ENCODE peak calls at places on chromosomes 11 and 22, in five cellular contexts. T, I, Z, W and A are unnamed samples.

GRCh38 chr11:95444309-95445202 is 213.6 kb upstream of the SESN3 start:
- DNase-seq in W (no peak), Z (no peak), I (no peak), T (peak; percentile 41), A (no peak)

GRCh38 chr11:36296925-36297604 is 977 bp downstream of the PRR5L start:
- DNase-seq in I (no peak), T (no peak), Z (no peak), W (no peak), A (no peak)

GRCh38 chr11:27447288-27447914 is 25.2 kb downstream of the LGR4 start:
- DNase-seq in T (no peak), W (no peak), I (no peak), Z (no peak), A (no peak)

GRCh38 chr11:59560702-59561469 is 49.5 kb downstream of the OR4D9 start:
- DNase-seq in I (peak; percentile 95), Z (peak; percentile 88), T (peak; percentile 82), W (no peak), A (peak; percentile 88)

GRCh38 chr11:30936476-30936875 is 350.3 kb upstream of the MPPED2 start:
- DNase-seq in Z (no peak), W (no peak), T (no peak), I (no peak), A (no peak)

GRCh38 chr11:78219493-78220217 is 30.9 kb downstream of the USP35 start:
- DNase-seq in Z (peak; percentile 5), W (no peak), I (no peak), T (no peak), A (no peak)

GRCh38 chr22:39661842-39662676 is 91.5 kb downstream of the CACNA1I start:
- DNase-seq in W (no peak), T (no peak), Z (no peak), I (no peak), A (peak; percentile 72)

GRCh38 chr11:35484435-35484834 is 41.0 kb downstream of the PAMR1 start:
- DNase-seq in I (no peak), W (no peak), Z (no peak), T (no peak), A (no peak)

GRCh38 chr11:108664730-108665525 is at the start of gene DDX10:
- DNase-seq in I (peak; percentile 99), W (peak; percentile 84), Z (peak; percentile 98), T (peak; percentile 95), A (peak; percentile 100)

GRCh38 chr11:88288560-88288959 is 49.0 kb downstream of the CTSC start:
- DNase-seq in Z (no peak), I (no peak), T (no peak), W (no peak), A (no peak)

GRCh38 chr11:14554959-14555358 is 34.8 kb upstream of the PSMA1 start:
- DNase-seq in T (no peak), W (no peak), I (no peak), Z (no peak), A (no peak)

GRCh38 chr11:74371269-74372039 is 26.8 kb downstream of the PGM2L1 start:
- DNase-seq in W (no peak), T (peak; percentile 87), I (no peak), Z (no peak), A (no peak)

GRCh38 chr11:34631737-34632104 is 10.8 kb downstream of the EHF start:
- DNase-seq in W (no peak), Z (no peak), I (no peak), T (no peak), A (no peak)

GRCh38 chr11:64457416-64458010 is 98.6 kb downstream of the RPS6KA4 start:
- DNase-seq in Z (no peak), I (peak; percentile 53), T (no peak), W (no peak), A (no peak)
- H3K27me3 ChIP-seq in Z (no peaks in the 10 kb centered on the region), I (no peaks in the 10 kb centered on the region), T (no peaks in the 10 kb centered on the region), W (peaks cover 3% of the 10 kb centered on the region), A (no peaks in the 10 kb centered on the region)

DNA sequence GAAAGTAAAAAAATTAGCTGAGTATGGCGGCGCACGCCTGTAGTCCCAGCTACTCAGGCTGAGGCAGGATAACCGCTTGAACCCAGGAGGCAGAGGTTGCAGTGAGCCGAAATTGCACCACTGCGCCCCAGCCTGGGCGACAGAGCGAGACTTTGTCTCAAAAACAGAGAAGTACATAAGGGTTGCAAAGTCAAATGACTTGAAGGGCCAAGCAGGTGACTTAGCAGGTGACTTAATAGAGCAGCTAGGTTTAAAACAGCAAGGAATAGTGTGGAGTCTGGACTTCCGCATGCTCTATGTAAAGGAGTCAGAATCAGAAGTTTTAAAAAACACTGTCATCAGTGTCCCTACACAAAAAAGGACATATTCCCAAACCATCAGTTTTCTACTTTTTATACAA is 31.7 kb downstream of the EP300 start:
- DNase-seq in I (no peak), T (no peak), Z (no peak), W (no peak), A (no peak)
- H3K36me3 ChIP-seq in I (peaks cover 20% of the 10 kb centered on the region), T (peaks cover 51% of the 10 kb centered on the region), Z (peaks cover 83% of the 10 kb centered on the region), W (peaks cover 3% of the 10 kb centered on the region), A (no peaks in the 10 kb centered on the region)

DNA sequence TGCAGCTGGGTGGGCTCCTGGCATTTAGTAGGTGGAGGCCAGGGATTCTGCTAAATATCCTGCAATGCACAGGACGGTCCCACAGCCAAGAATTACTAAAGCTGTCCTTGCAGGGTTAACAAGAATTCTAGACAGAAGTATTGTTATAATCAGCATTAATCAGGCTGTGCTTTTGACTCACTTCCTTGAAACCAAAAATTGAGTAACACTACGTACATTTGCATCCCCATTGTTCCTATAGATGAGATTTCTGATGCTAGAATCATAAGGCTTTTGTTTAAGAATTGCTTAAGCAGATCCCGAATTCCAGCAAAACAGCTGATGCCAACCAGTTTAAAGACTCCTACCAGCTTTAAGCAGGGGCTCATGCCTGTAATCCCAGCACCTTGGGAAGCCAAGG is 11.4 kb downstream of the SLC6A5 start:
- DNase-seq in Z (no peak), W (no peak), I (no peak), T (peak; percentile 45), A (no peak)
- H3K27me3 ChIP-seq in Z (peaks cover 22% of the 10 kb centered on the region), W (peaks cover 13% of the 10 kb centered on the region), I (peaks cover 7% of the 10 kb centered on the region), T (peaks cover 28% of the 10 kb centered on the region), A (no peaks in the 10 kb centered on the region)

GRCh38 chr11:118514103-118514502 is 13.2 kb upstream of the TTC36 start:
- DNase-seq in T (no peak), W (no peak), Z (no peak), I (no peak), A (no peak)

DNA sequence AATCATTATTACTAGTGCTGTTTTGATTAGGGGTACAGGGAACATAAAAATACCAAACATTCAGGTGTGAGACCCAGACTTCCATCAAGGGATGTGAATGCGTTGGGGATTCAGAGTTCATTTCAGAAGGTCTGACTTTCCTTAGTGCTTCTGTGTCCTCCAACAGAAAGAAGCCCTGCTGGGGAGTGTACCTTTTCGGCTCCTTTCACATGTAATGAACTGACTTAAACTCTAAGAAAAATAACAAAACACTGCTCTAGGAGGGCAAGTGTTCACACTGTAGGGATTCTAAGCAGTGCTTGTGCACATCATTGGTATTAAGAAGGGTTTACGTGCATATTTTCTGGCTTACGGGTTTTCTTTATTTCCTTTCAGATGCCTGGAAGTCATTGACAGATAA is 15.7 kb upstream of the TTC36 start:
- DNase-seq in I (no peak), W (no peak), T (no peak), Z (no peak), A (no peak)
- H3K36me3 ChIP-seq in I (peaks cover 66% of the 10 kb centered on the region), W (peaks cover 4% of the 10 kb centered on the region), T (peaks cover 93% of the 10 kb centered on the region), Z (peaks cover 100% of the 10 kb centered on the region), A (peaks cover 9% of the 10 kb centered on the region)

GRCh38 chr22:19385221-19385906 is 46.2 kb downstream of the HIRA start:
- DNase-seq in I (peak; percentile 53), W (no peak), T (no peak), Z (no peak), A (no peak)
- H3K27me3 ChIP-seq in I (no peaks in the 10 kb centered on the region), W (no peaks in the 10 kb centered on the region), T (no peaks in the 10 kb centered on the region), Z (no peaks in the 10 kb centered on the region), A (no peaks in the 10 kb centered on the region)

GRCh38 chr11:92101845-92102244 is 122.8 kb upstream of the FAT3 start:
- DNase-seq in T (no peak), W (no peak), I (no peak), Z (no peak), A (no peak)
- H3K36me3 ChIP-seq in T (no peaks in the 10 kb centered on the region), W (no peaks in the 10 kb centered on the region), I (no peaks in the 10 kb centered on the region), Z (no peaks in the 10 kb centered on the region), A (no peaks in the 10 kb centered on the region)

GRCh38 chr11:76281558-76281906 is 75.2 kb upstream of the WNT11 start:
- DNase-seq in W (no peak), I (no peak), T (no peak), Z (no peak), A (no peak)

GRCh38 chr11:76279651-76280050 is 73.3 kb upstream of the WNT11 start:
- DNase-seq in T (no peak), W (no peak), I (no peak), Z (no peak), A (no peak)

GRCh38 chr11:76280882-76281557 is 74.7 kb upstream of the WNT11 start:
- DNase-seq in I (no peak), Z (no peak), W (no peak), T (no peak), A (no peak)

GRCh38 chr11:76279038-76279437 is 72.7 kb upstream of the WNT11 start:
- DNase-seq in W (no peak), I (no peak), Z (no peak), T (no peak), A (no peak)

DNA sequence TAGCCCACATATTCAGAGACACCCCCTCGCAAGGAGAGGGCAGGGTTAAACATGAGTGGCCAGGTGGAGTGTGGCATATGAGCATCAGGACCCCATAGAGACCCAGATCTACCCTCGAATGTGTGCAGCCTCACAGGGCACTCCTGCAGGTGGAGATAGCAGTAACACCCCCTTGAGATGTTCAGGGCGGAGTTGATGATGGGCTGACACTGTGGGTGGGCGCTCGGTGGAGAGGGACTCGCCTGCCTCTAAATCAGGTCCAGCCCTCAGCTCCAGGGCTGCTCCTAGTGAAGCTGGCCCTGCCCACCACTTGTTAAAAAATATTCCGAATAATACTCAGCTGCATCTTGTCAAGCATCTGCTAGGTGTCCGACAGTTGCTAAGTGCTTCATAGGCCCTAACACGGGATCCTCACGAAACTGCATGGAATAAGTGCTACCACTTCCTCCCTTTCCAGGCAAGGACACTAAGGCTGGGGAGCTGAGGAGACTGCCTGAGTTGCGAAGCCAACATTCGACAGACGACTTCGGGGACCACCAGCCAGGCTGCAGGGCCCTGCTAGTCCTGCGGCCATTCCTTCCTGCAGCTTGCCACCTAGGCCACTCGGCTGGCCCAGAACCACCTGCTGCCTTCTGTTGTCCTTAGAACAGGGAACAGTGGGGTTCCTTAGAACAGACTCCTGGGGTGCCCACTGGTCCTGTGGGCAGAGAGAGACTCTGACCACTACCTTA is 74.0 kb upstream of the WNT11 start:
- DNase-seq in W (no peak), Z (no peak), I (no peak), T (no peak), A (no peak)
- H3K27me3 ChIP-seq in W (peaks cover 63% of the 10 kb centered on the region), Z (no peaks in the 10 kb centered on the region), I (no peaks in the 10 kb centered on the region), T (no peaks in the 10 kb centered on the region), A (no peaks in the 10 kb centered on the region)